ENCODE peak calls at places on chromosomes 1 and 21, in four cellular contexts. One of them, this sample, is unnamed.
A peak's percentile ranks its signal among the peaks of the same experiment; 100 is the strongest.

GRCh38 chr1:12610305-12610935 is 7.6 kb downstream of the DHRS3 start:
- DNase-seq in mucosa of gallbladder: no peak
- DNase-seq in fibroblast of lung: no peak
- DNase-seq in stomach: no peak
- DNase-seq in this sample: no peak

GRCh38 chr1:236009193-236009592 is 55.7 kb downstream of the NID1 start:
- DNase-seq in mucosa of gallbladder: no peak
- DNase-seq in fibroblast of lung: peak; percentile 76
- DNase-seq in stomach: no peak
- DNase-seq in this sample: peak; percentile 36

GRCh38 chr1:16393255-16394177 is 26.5 kb downstream of the SZRD1 start:
- DNase-seq in mucosa of gallbladder: no peak
- DNase-seq in fibroblast of lung: no peak
- DNase-seq in stomach: no peak
- DNase-seq in this sample: peak; percentile 16

GRCh38 chr1:227917081-227917950 is 30.4 kb downstream of the WNT9A start:
- DNase-seq in mucosa of gallbladder: no peak
- DNase-seq in fibroblast of lung: no peak
- DNase-seq in stomach: no peak
- DNase-seq in this sample: no peak

GRCh38 chr1:95440511-95440910 is 206.5 kb downstream of the RWDD3 start:
- DNase-seq in mucosa of gallbladder: no peak
- DNase-seq in fibroblast of lung: no peak
- DNase-seq in stomach: no peak
- DNase-seq in this sample: no peak

GRCh38 chr21:42671778-42672593 is 18.6 kb downstream of the PDE9A start:
- DNase-seq in mucosa of gallbladder: no peak
- DNase-seq in fibroblast of lung: no peak
- DNase-seq in stomach: no peak
- DNase-seq in this sample: no peak

GRCh38 chr1:67190942-67191341 is 24.7 kb downstream of the IL23R start:
- DNase-seq in mucosa of gallbladder: no peak
- DNase-seq in fibroblast of lung: no peak
- DNase-seq in stomach: no peak
- DNase-seq in this sample: no peak

GRCh38 chr1:203072911-203073310 is 12.9 kb downstream of the MYOG start:
- DNase-seq in mucosa of gallbladder: no peak
- DNase-seq in fibroblast of lung: no peak
- DNase-seq in stomach: no peak
- DNase-seq in this sample: no peak

GRCh38 chr1:63327417-63328139 is 5.2 kb downstream of the FOXD3 start:
- DNase-seq in mucosa of gallbladder: peak; percentile 54
- DNase-seq in fibroblast of lung: peak; percentile 75
- DNase-seq in stomach: peak; percentile 62
- DNase-seq in this sample: peak; percentile 73

GRCh38 chr1:2194319-2194897 is at the start of gene FAAP20:
- DNase-seq in mucosa of gallbladder: no peak
- DNase-seq in fibroblast of lung: peak; percentile 70
- DNase-seq in stomach: peak; percentile 76
- DNase-seq in this sample: peak; percentile 75

GRCh38 chr1:11157394-11157793 is 31.8 kb upstream of the ANGPTL7 start:
- DNase-seq in mucosa of gallbladder: no peak
- DNase-seq in fibroblast of lung: no peak
- DNase-seq in stomach: no peak
- DNase-seq in this sample: no peak

GRCh38 chr1:111735858-111736544 is 3.2 kb downstream of the INKA2 start:
- DNase-seq in mucosa of gallbladder: no peak
- DNase-seq in fibroblast of lung: peak; percentile 83
- DNase-seq in stomach: no peak
- DNase-seq in this sample: peak; percentile 62

GRCh38 chr1:8970870-8971337 is 25.2 kb downstream of the CA6 start:
- DNase-seq in mucosa of gallbladder: no peak
- DNase-seq in fibroblast of lung: no peak
- DNase-seq in stomach: no peak
- DNase-seq in this sample: no peak

GRCh38 chr1:78255849-78256248 is 210.1 kb downstream of the GIPC2 start:
- DNase-seq in mucosa of gallbladder: no peak
- DNase-seq in fibroblast of lung: no peak
- DNase-seq in stomach: no peak
- DNase-seq in this sample: no peak

GRCh38 chr1:162847839-162848453 is 13.0 kb downstream of the CCDC190 start:
- DNase-seq in mucosa of gallbladder: peak; percentile 75
- DNase-seq in fibroblast of lung: peak; percentile 86
- DNase-seq in stomach: peak; percentile 90
- DNase-seq in this sample: peak; percentile 90

GRCh38 chr21:40118527-40118926 is 251.3 kb downstream of the PCP4 start:
- DNase-seq in mucosa of gallbladder: no peak
- DNase-seq in fibroblast of lung: no peak
- DNase-seq in stomach: no peak
- DNase-seq in this sample: no peak

GRCh38 chr1:26320896-26321295 is 3.1 kb downstream of the CD52 start:
- DNase-seq in mucosa of gallbladder: no peak
- DNase-seq in fibroblast of lung: no peak
- DNase-seq in stomach: no peak
- DNase-seq in this sample: no peak

GRCh38 chr1:91751281-91751680 is 134.7 kb downstream of the TGFBR3 start:
- DNase-seq in mucosa of gallbladder: no peak
- DNase-seq in fibroblast of lung: peak; percentile 88
- DNase-seq in stomach: no peak
- DNase-seq in this sample: peak; percentile 90

This sample was measured in cardiac fibroblast.